ENCODE peak calls at places on chromosome 7, in seven cellular contexts. One of them, this sample, is unnamed.

GRCh38 chr7:28354601-28355062 is 57.7 kb upstream of the CREB5 start:
- DNase-seq in GM23338: peak; percentile 17
- DNase-seq in MM.1S: no peak
- DNase-seq in GM23248: peak; percentile 97
- DNase-seq in OCI-LY7: no peak
- DNase-seq in hepatocyte: no peak
- DNase-seq in HCT116: no peak
- DNase-seq in this sample: peak; percentile 17

GRCh38 chr7:1811850-1812692 is 142.0 kb downstream of the ELFN1 start:
- DNase-seq in GM23338: no peak
- DNase-seq in MM.1S: no peak
- DNase-seq in GM23248: no peak
- DNase-seq in OCI-LY7: peak; percentile 18
- DNase-seq in hepatocyte: peak; percentile 46
- DNase-seq in HCT116: no peak
- DNase-seq in this sample: peak; percentile 83

GRCh38 chr7:99340659-99341058 is 15.0 kb downstream of the ARPC1A start:
- DNase-seq in GM23338: no peak
- DNase-seq in MM.1S: no peak
- DNase-seq in GM23248: no peak
- DNase-seq in OCI-LY7: no peak
- DNase-seq in hepatocyte: no peak
- DNase-seq in HCT116: no peak
- DNase-seq in this sample: no peak

GRCh38 chr7:133572087-133572486 is 319.2 kb downstream of the EXOC4 start:
- DNase-seq in GM23338: no peak
- DNase-seq in MM.1S: no peak
- DNase-seq in GM23248: peak; percentile 10
- DNase-seq in OCI-LY7: no peak
- DNase-seq in hepatocyte: no peak
- DNase-seq in HCT116: no peak
- DNase-seq in this sample: no peak

GRCh38 chr7:99694201-99694911 is 14.6 kb upstream of the CYP3A5 start:
- DNase-seq in GM23338: no peak
- DNase-seq in MM.1S: no peak
- DNase-seq in GM23248: no peak
- DNase-seq in OCI-LY7: no peak
- DNase-seq in hepatocyte: peak; percentile 62
- DNase-seq in HCT116: no peak
- DNase-seq in this sample: no peak

GRCh38 chr7:142063551-142064442 is 47.7 kb upstream of the MGAM2 start:
- DNase-seq in GM23338: no peak
- DNase-seq in MM.1S: no peak
- DNase-seq in GM23248: peak; percentile 28
- DNase-seq in OCI-LY7: no peak
- DNase-seq in hepatocyte: peak; percentile 27
- DNase-seq in HCT116: no peak
- DNase-seq in this sample: no peak

GRCh38 chr7:102165136-102165535 is 121.5 kb upstream of the SH2B2 start:
- DNase-seq in GM23338: no peak
- DNase-seq in MM.1S: no peak
- DNase-seq in GM23248: no peak
- DNase-seq in OCI-LY7: no peak
- DNase-seq in hepatocyte: no peak
- DNase-seq in HCT116: no peak
- DNase-seq in this sample: no peak

GRCh38 chr7:133364959-133365680 is 112.2 kb downstream of the EXOC4 start:
- DNase-seq in GM23338: no peak
- DNase-seq in MM.1S: no peak
- DNase-seq in GM23248: peak; percentile 38
- DNase-seq in OCI-LY7: no peak
- DNase-seq in hepatocyte: no peak
- DNase-seq in HCT116: no peak
- DNase-seq in this sample: no peak

GRCh38 chr7:35259555-35259954 is 5.7 kb upstream of the TBX20 start:
- DNase-seq in GM23338: no peak
- DNase-seq in MM.1S: no peak
- DNase-seq in GM23248: no peak
- DNase-seq in OCI-LY7: no peak
- DNase-seq in hepatocyte: no peak
- DNase-seq in HCT116: no peak
- DNase-seq in this sample: no peak

GRCh38 chr7:50710441-50711154 is 72.1 kb downstream of the GRB10 start:
- DNase-seq in GM23338: no peak
- DNase-seq in MM.1S: no peak
- DNase-seq in GM23248: no peak
- DNase-seq in OCI-LY7: no peak
- DNase-seq in hepatocyte: no peak
- DNase-seq in HCT116: no peak
- DNase-seq in this sample: no peak

GRCh38 chr7:67636363-67637355 is 640.0 kb downstream of the TYW1 start:
- DNase-seq in GM23338: no peak
- DNase-seq in MM.1S: no peak
- DNase-seq in GM23248: no peak
- DNase-seq in OCI-LY7: no peak
- DNase-seq in hepatocyte: no peak
- DNase-seq in HCT116: no peak
- DNase-seq in this sample: peak; percentile 44

GRCh38 chr7:43697690-43698089 is 31.6 kb downstream of the COA1 start:
- DNase-seq in GM23338: no peak
- DNase-seq in MM.1S: no peak
- DNase-seq in GM23248: no peak
- DNase-seq in OCI-LY7: no peak
- DNase-seq in hepatocyte: no peak
- DNase-seq in HCT116: no peak
- DNase-seq in this sample: no peak

GRCh38 chr7:5441840-5442513 is 18.3 kb upstream of the TNRC18 start:
- DNase-seq in GM23338: no peak
- DNase-seq in MM.1S: no peak
- DNase-seq in GM23248: no peak
- DNase-seq in OCI-LY7: no peak
- DNase-seq in hepatocyte: no peak
- DNase-seq in HCT116: no peak
- DNase-seq in this sample: peak; percentile 1

GRCh38 chr7:1925973-1926907 is 256.2 kb downstream of the ELFN1 start:
- DNase-seq in GM23338: no peak
- DNase-seq in MM.1S: no peak
- DNase-seq in GM23248: no peak
- DNase-seq in OCI-LY7: no peak
- DNase-seq in hepatocyte: no peak
- DNase-seq in HCT116: no peak
- DNase-seq in this sample: no peak

GRCh38 chr7:142556745-142557144 is 192.5 kb upstream of the PRSS1 start:
- DNase-seq in GM23338: peak; percentile 59
- DNase-seq in MM.1S: peak; percentile 85
- DNase-seq in GM23248: peak; percentile 98
- DNase-seq in OCI-LY7: no peak
- DNase-seq in hepatocyte: peak; percentile 65
- DNase-seq in HCT116: peak; percentile 71
- DNase-seq in this sample: no peak

GRCh38 chr7:129829677-129830631 is 122.8 kb downstream of the UBE2H start:
- DNase-seq in GM23338: peak; percentile 97
- DNase-seq in MM.1S: peak; percentile 86
- DNase-seq in GM23248: peak; percentile 91
- DNase-seq in OCI-LY7: peak; percentile 83
- DNase-seq in hepatocyte: peak; percentile 89
- DNase-seq in HCT116: peak; percentile 66
- DNase-seq in this sample: peak; percentile 92

GRCh38 chr7:101550641-101551531 is 78.2 kb downstream of the MYL10 start:
- DNase-seq in GM23338: peak; percentile 12
- DNase-seq in MM.1S: no peak
- DNase-seq in GM23248: peak; percentile 24
- DNase-seq in OCI-LY7: no peak
- DNase-seq in hepatocyte: no peak
- DNase-seq in HCT116: no peak
- DNase-seq in this sample: peak; percentile 84

GRCh38 chr7:151166629-151167196 is 781 bp downstream of the GBX1 start:
- DNase-seq in GM23338: peak; percentile 57
- DNase-seq in MM.1S: no peak
- DNase-seq in GM23248: no peak
- DNase-seq in OCI-LY7: no peak
- DNase-seq in hepatocyte: no peak
- DNase-seq in HCT116: no peak
- DNase-seq in this sample: no peak

GRCh38 chr7:151168787-151169162 is 1.3 kb upstream of the GBX1 start:
- DNase-seq in GM23338: no peak
- DNase-seq in MM.1S: no peak
- DNase-seq in GM23248: no peak
- DNase-seq in OCI-LY7: no peak
- DNase-seq in hepatocyte: no peak
- DNase-seq in HCT116: no peak
- DNase-seq in this sample: peak; percentile 39

GRCh38 chr7:151167197-151167911 is at the start of gene GBX1:
- DNase-seq in GM23338: peak; percentile 66
- DNase-seq in MM.1S: no peak
- DNase-seq in GM23248: peak; percentile 48
- DNase-seq in OCI-LY7: no peak
- DNase-seq in hepatocyte: peak; percentile 33
- DNase-seq in HCT116: no peak
- DNase-seq in this sample: peak; percentile 75

GRCh38 chr7:151172273-151173141 is 5.0 kb upstream of the GBX1 start:
- DNase-seq in GM23338: peak; percentile 85
- DNase-seq in MM.1S: peak; percentile 77
- DNase-seq in GM23248: peak; percentile 73
- DNase-seq in OCI-LY7: peak; percentile 72
- DNase-seq in hepatocyte: peak; percentile 84
- DNase-seq in HCT116: peak; percentile 61
- DNase-seq in this sample: peak; percentile 84

GRCh38 chr7:151168022-151168786 is 710 bp upstream of the GBX1 start:
- DNase-seq in GM23338: peak; percentile 82
- DNase-seq in MM.1S: peak; percentile 52
- DNase-seq in GM23248: peak; percentile 37
- DNase-seq in OCI-LY7: peak; percentile 17
- DNase-seq in hepatocyte: peak; percentile 53
- DNase-seq in HCT116: no peak
- DNase-seq in this sample: peak; percentile 78
- TF ChIP-seq EZH2phosphoT487 in GM23338: no peak
- TF ChIP-seq EZH2phosphoT487 in MM.1S: no peak
- TF ChIP-seq EZH2phosphoT487 in GM23248: peak; percentile 29
- TF ChIP-seq EZH2phosphoT487 in OCI-LY7: no peak
- TF ChIP-seq EZH2phosphoT487 in hepatocyte: no peak
- TF ChIP-seq EZH2phosphoT487 in HCT116: no peak
- TF ChIP-seq EZH2phosphoT487 in this sample: peak; percentile 72

GRCh38 chr7:15684036-15684815 is 2.3 kb downstream of the MEOX2 start:
- DNase-seq in GM23338: no peak
- DNase-seq in MM.1S: no peak
- DNase-seq in GM23248: peak; percentile 0
- DNase-seq in OCI-LY7: no peak
- DNase-seq in hepatocyte: no peak
- DNase-seq in HCT116: no peak
- DNase-seq in this sample: no peak
- H3K4me3 ChIP-seq in GM23338: peak overlapping the region; percentile 65
- H3K4me3 ChIP-seq in MM.1S: no peak overlapping the region
- H3K4me3 ChIP-seq in GM23248: no peak overlapping the region
- H3K4me3 ChIP-seq in OCI-LY7: no peak overlapping the region
- H3K4me3 ChIP-seq in hepatocyte: no peak overlapping the region
- H3K4me3 ChIP-seq in HCT116: no peak overlapping the region
- H3K4me3 ChIP-seq in this sample: no peak overlapping the region

GRCh38 chr7:23133797-23134196 is 28.2 kb downstream of the KLHL7 start:
- DNase-seq in GM23338: no peak
- DNase-seq in MM.1S: no peak
- DNase-seq in GM23248: no peak
- DNase-seq in OCI-LY7: no peak
- DNase-seq in hepatocyte: no peak
- DNase-seq in HCT116: no peak
- DNase-seq in this sample: no peak
- TF ChIP-seq EZH2phosphoT487 in GM23338: no peak
- TF ChIP-seq EZH2phosphoT487 in MM.1S: no peak
- TF ChIP-seq EZH2phosphoT487 in GM23248: no peak
- TF ChIP-seq EZH2phosphoT487 in OCI-LY7: no peak
- TF ChIP-seq EZH2phosphoT487 in hepatocyte: no peak
- TF ChIP-seq EZH2phosphoT487 in HCT116: no peak
- TF ChIP-seq EZH2phosphoT487 in this sample: no peak

DNA sequence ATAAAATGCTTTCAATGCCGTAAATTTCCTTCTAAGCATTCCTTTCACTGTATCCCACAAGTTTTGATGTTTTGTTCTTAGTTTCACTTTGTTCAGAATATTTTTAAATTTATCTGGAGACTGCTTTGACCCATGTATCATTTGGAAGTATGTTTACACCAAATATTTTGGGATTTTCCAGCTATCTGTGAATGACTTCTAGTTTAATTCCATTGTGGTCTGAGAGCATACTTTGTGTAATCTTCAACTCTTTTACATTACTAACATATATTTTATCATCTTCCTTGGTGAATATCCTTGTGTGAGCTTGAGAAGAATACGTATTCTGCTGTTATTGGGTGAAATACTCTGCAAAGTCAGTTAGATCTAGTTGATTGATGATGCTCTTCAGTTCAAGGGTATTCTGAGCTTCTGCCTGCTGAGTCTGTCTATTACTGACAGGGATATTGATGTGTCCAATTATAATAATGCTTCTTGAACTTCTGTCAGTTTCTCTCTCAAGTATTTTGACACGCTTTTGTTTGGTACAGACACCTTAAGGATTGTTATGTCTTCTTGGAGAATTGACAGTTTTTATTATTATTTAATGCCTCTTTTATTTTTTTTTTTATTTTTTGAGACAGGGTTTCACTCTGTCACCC is 31.6 kb downstream of the MKLN1 start:
- DNase-seq in GM23338: no peak
- DNase-seq in MM.1S: no peak
- DNase-seq in GM23248: no peak
- DNase-seq in OCI-LY7: no peak
- DNase-seq in hepatocyte: no peak
- DNase-seq in HCT116: no peak
- DNase-seq in this sample: no peak
- H3K4me3 ChIP-seq in GM23338: no peak overlapping the region
- H3K4me3 ChIP-seq in MM.1S: no peak overlapping the region
- H3K4me3 ChIP-seq in GM23248: no peak overlapping the region
- H3K4me3 ChIP-seq in OCI-LY7: no peak overlapping the region
- H3K4me3 ChIP-seq in hepatocyte: no peak overlapping the region
- H3K4me3 ChIP-seq in HCT116: no peak overlapping the region
- H3K4me3 ChIP-seq in this sample: no peak overlapping the region